ENCODE peak calls at places on chromosome 13, in four cellular contexts. One of them, this sample, is unnamed.

GRCh38 chr13:30708541-30708940 is 26.8 kb upstream of the ALOX5AP start:
- DNase-seq in coronary artery: no peak
- DNase-seq in heart right ventricle: no peak
- DNase-seq in BJ: no peak
- DNase-seq in this sample: no peak

GRCh38 chr13:35881360-35881759 is 249.8 kb downstream of the DCLK1 start:
- DNase-seq in coronary artery: no peak
- DNase-seq in heart right ventricle: no peak
- DNase-seq in BJ: no peak
- DNase-seq in this sample: no peak

GRCh38 chr13:114008964-114009589 is 35.2 kb upstream of the C13orf46 start:
- DNase-seq in coronary artery: no peak
- DNase-seq in heart right ventricle: no peak
- DNase-seq in BJ: no peak
- DNase-seq in this sample: no peak

GRCh38 chr13:100563779-100564178 is 24.8 kb downstream of the GGACT start:
- DNase-seq in coronary artery: no peak
- DNase-seq in heart right ventricle: no peak
- DNase-seq in BJ: no peak
- DNase-seq in this sample: no peak

GRCh38 chr13:109095126-109095525 is 465.7 kb downstream of the MYO16 start:
- DNase-seq in coronary artery: no peak
- DNase-seq in heart right ventricle: no peak
- DNase-seq in BJ: no peak
- DNase-seq in this sample: no peak

GRCh38 chr13:21557995-21558394 is 46.0 kb downstream of the MICU2 start:
- DNase-seq in coronary artery: no peak
- DNase-seq in heart right ventricle: no peak
- DNase-seq in BJ: no peak
- DNase-seq in this sample: no peak

GRCh38 chr13:58884810-58885209 is 1253.3 kb downstream of the PCDH17 start:
- DNase-seq in coronary artery: no peak
- DNase-seq in heart right ventricle: no peak
- DNase-seq in BJ: no peak
- DNase-seq in this sample: no peak

GRCh38 chr13:23658929-23659541 is 88.8 kb downstream of the TNFRSF19 start:
- DNase-seq in coronary artery: no peak
- DNase-seq in heart right ventricle: no peak
- DNase-seq in BJ: no peak
- DNase-seq in this sample: no peak

GRCh38 chr13:46170687-46171086 is 11.3 kb downstream of the LCP1 start:
- DNase-seq in coronary artery: no peak
- DNase-seq in heart right ventricle: no peak
- DNase-seq in BJ: no peak
- DNase-seq in this sample: no peak

GRCh38 chr13:108281941-108282340 is 12.4 kb downstream of the TNFSF13B start:
- DNase-seq in coronary artery: no peak
- DNase-seq in heart right ventricle: no peak
- DNase-seq in BJ: no peak
- DNase-seq in this sample: no peak

GRCh38 chr13:101942038-101942437 is 459.8 kb downstream of the FGF14 start:
- DNase-seq in coronary artery: no peak
- DNase-seq in heart right ventricle: peak; percentile 33
- DNase-seq in BJ: no peak
- DNase-seq in this sample: peak; percentile 18

GRCh38 chr13:79870766-79871165 is 389.8 kb downstream of the NDFIP2 start:
- DNase-seq in coronary artery: no peak
- DNase-seq in heart right ventricle: no peak
- DNase-seq in BJ: no peak
- DNase-seq in this sample: no peak

GRCh38 chr13:29707876-29708543 is 112.5 kb upstream of the SLC7A1 start:
- DNase-seq in coronary artery: peak; percentile 57
- DNase-seq in heart right ventricle: no peak
- DNase-seq in BJ: no peak
- DNase-seq in this sample: no peak

GRCh38 chr13:50907781-50908180 is 1.8 kb upstream of the RNASEH2B start:
- DNase-seq in coronary artery: no peak
- DNase-seq in heart right ventricle: no peak
- DNase-seq in BJ: no peak
- DNase-seq in this sample: no peak

GRCh38 chr13:76879211-76879875 is 6.9 kb downstream of the KCTD12 start:
- DNase-seq in coronary artery: peak; percentile 85
- DNase-seq in heart right ventricle: peak; percentile 67
- DNase-seq in BJ: no peak
- DNase-seq in this sample: no peak

GRCh38 chr13:98581971-98582702 is 5.2 kb upstream of the STK24 start:
- DNase-seq in coronary artery: no peak
- DNase-seq in heart right ventricle: no peak
- DNase-seq in BJ: no peak
- DNase-seq in this sample: no peak

GRCh38 chr13:65971541-65971940 is 1258.6 kb downstream of the PCDH9 start:
- DNase-seq in coronary artery: no peak
- DNase-seq in heart right ventricle: no peak
- DNase-seq in BJ: no peak
- DNase-seq in this sample: no peak

DNA sequence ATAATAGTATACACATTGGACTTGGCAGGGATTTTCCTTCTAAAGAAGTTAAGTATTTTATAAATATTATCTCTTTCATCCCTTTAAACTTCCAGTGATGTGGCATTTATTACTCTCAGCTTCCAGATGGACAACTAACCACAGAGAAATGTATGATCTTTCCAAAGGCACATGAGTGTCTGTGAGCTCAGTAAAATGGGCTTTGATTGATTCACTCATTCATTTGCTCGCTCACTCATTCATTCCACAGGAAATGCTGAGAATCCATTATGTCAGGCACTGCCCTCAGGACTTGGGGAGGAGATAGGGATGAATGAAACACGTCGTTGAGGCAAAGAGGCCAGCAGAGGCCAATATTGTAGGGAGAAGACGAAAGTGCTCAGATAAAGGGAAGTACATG is 359.4 kb downstream of the EFNB2 start:
- DNase-seq in coronary artery: no peak
- DNase-seq in heart right ventricle: no peak
- DNase-seq in BJ: peak; percentile 44
- DNase-seq in this sample: no peak
- H3K4me3 ChIP-seq in coronary artery: no peak overlapping the region
- H3K4me3 ChIP-seq in heart right ventricle: no peak overlapping the region
- H3K4me3 ChIP-seq in BJ: no peak overlapping the region
- H3K4me3 ChIP-seq in this sample: no peak overlapping the region

DNA sequence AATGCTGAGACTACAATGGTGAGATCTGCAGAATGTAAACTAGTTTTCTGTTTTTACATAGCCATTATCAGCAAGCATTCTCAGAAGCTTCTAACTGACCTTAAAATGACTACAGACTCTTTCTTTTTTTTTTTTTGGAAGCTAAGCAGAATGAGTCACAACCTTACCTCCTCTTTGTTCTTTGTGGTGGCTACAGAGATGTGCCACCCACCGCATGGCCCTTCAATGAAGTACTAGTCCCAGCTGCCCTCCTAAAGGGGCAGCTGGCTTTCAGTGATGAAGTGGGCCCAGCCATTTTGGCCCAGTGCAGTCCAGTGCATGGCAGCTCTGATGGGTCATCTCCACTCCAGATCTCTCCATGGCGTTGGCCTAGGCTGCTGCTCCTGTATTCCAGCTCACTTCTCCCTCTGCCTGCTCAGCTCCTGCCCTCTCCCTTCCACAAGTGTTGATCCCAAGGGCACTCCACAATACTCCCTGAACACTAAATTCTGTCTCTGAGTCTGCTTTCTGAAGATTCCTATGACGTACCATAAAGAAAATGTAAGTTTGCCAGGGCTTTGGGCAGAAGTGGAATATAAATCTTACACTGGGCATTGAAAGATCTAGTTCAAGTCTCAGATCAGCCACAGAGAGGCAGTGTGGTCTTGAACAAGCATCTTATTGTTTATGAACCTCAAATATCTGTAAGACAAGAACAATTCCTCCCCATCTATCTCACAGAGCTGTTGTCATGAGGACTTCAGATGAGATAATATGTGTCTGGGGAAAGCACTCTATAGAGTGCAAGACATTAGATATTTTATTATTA is 85.6 kb downstream of the RXFP2 start:
- DNase-seq in coronary artery: no peak
- DNase-seq in heart right ventricle: peak; percentile 37
- DNase-seq in BJ: no peak
- DNase-seq in this sample: no peak
- TF ChIP-seq CTCF in coronary artery: no peak
- TF ChIP-seq CTCF in heart right ventricle: peak; percentile 58
- TF ChIP-seq CTCF in BJ: peak; percentile 33
- TF ChIP-seq CTCF in this sample: peak; percentile 32

DNA sequence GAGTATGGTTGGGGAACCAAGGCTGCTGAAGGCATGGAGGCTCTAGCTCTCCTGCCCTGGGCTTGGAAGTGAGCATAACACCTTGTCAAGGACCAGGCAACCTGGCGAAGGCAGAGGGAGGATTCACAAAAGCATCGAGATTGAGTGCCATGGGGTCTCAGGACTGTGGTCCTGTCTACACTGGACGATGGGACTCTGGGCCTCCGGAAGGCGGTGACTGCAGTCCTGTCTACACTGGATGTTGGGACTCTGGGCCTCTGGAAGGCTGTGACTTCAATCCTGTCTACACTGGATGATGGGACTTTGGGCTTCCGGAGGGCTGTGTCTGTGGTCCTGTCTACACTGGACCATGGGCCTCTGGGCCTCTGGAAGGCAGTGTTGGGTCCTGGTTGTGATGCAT is 290.4 kb downstream of the TEX29 start:
- DNase-seq in coronary artery: peak; percentile 31
- DNase-seq in heart right ventricle: no peak
- DNase-seq in BJ: no peak
- DNase-seq in this sample: no peak
- H3K4me3 ChIP-seq in coronary artery: no peak overlapping the region
- H3K4me3 ChIP-seq in heart right ventricle: no peak overlapping the region
- H3K4me3 ChIP-seq in BJ: no peak overlapping the region
- H3K4me3 ChIP-seq in this sample: no peak overlapping the region

DNA sequence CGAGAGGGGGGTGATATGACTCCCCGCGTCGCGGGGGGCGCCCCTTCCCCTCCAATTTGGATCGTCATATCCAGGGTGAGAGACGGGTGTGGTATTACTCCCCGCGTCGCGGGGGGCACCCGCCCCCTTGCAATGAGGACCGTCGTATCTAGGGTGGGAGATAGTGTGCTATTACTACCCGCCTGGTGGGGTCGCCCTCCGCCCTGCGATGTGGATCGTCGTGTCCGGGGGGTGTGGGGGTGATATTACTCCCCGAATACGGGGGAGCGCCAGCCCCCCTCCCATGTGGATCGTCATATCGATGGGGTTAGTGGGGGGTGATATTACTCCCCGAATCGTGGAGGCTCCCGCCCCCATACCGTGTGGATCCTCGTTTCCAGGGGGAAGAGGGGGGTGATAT is 29.2 kb upstream of the RGCC start:
- DNase-seq in coronary artery: no peak
- DNase-seq in heart right ventricle: peak; percentile 6
- DNase-seq in BJ: no peak
- DNase-seq in this sample: no peak
- TF ChIP-seq CTCF in coronary artery: no peak
- TF ChIP-seq CTCF in heart right ventricle: peak; percentile 26
- TF ChIP-seq CTCF in BJ: peak; percentile 43
- TF ChIP-seq CTCF in this sample: peak; percentile 42

DNA sequence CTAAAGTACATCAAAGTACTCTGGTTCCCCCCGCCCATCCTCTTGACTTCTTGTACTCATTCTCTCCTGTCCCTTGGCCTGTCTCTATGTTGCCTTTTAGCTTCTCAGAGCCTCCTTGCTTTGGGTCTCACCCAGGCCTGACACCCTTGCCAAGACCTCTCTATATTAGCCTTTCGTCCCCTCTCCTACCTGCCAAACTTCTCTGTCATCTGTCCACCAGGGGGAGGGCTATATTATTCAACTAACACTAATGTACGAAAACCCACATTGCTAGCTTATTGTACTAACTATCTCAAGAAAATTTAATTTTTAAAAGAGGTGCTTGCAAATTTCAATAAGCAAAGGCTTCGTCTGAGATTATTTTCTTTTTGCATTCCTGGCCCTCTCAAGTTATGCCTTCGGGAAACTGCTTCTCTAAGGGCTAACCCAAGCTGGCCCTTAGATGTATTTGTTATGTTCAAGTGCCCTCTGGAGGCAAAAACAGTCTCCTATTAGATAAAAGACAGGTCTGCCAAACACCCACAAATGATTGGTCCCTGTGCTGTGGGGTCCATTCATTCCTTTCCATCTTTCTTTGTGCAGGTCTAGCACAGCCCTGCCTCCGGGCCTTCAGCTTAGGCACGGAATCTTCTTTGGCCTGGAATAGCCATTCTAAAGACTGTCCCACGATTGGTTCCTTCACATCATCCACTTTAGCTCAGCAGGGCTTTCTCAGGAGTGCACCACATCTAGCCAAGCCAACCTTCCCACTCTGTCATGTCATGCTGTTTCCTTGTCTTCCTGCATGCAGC is 6.4 kb upstream of the MRPS31 start:
- DNase-seq in coronary artery: no peak
- DNase-seq in heart right ventricle: peak; percentile 47
- DNase-seq in BJ: no peak
- DNase-seq in this sample: no peak
- H3K4me3 ChIP-seq in coronary artery: peak overlapping the region; percentile 43
- H3K4me3 ChIP-seq in heart right ventricle: peak overlapping the region; percentile 33
- H3K4me3 ChIP-seq in BJ: no peak overlapping the region
- H3K4me3 ChIP-seq in this sample: peak overlapping the region; percentile 48

GRCh38 chr13:90420683-90421082 is 926.8 kb upstream of the MIR17HG start:
- DNase-seq in coronary artery: no peak
- DNase-seq in heart right ventricle: no peak
- DNase-seq in BJ: no peak
- DNase-seq in this sample: no peak
- TF ChIP-seq CTCF in coronary artery: no peak
- TF ChIP-seq CTCF in heart right ventricle: peak; percentile 14
- TF ChIP-seq CTCF in BJ: no peak
- TF ChIP-seq CTCF in this sample: peak; percentile 36

DNA sequence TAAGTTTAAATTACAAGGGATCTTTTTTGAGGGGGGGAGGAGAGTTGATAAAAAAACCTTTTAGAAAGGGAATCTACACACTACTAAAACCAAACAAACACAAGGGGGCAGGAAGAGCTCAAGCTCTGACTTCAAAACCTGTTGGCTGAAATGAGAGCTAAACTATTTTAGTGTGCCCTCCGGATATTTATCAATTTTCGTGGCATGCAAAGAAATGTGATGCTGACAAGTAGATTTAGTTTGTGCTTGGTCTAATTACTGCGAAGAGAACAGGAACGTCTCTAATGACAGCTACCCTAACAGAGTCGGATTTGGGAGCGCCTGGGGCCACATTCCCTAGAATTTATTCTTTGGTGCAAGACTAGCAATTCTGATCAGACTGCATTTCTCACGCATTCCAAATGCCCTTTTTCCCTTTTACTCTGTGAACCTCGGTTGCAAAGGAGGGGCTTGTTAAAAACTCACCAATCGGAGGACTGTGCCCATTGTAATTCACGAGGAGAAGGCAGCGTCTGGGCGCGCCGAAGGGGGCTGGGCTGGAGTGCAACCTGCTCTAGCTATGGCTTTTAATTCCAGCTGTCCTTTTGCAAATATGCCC is 804 bp upstream of the FREM2 start:
- DNase-seq in coronary artery: no peak
- DNase-seq in heart right ventricle: no peak
- DNase-seq in BJ: no peak
- DNase-seq in this sample: peak; percentile 39
- H3K4me3 ChIP-seq in coronary artery: peak overlapping the region; percentile 67
- H3K4me3 ChIP-seq in heart right ventricle: peak overlapping the region; percentile 50
- H3K4me3 ChIP-seq in BJ: no peak overlapping the region
- H3K4me3 ChIP-seq in this sample: peak overlapping the region; percentile 79

GRCh38 chr13:69618393-69618792 is 489.2 kb upstream of the ATXN8OS start:
- DNase-seq in coronary artery: no peak
- DNase-seq in heart right ventricle: no peak
- DNase-seq in BJ: no peak
- DNase-seq in this sample: no peak
- TF ChIP-seq CTCF in coronary artery: no peak
- TF ChIP-seq CTCF in heart right ventricle: no peak
- TF ChIP-seq CTCF in BJ: no peak
- TF ChIP-seq CTCF in this sample: no peak

This sample was measured in epithelial cell of proximal tubule.